ENCODE peak calls at places on chromosome 2, in six cellular contexts. Z is fibroblast of pulmonary artery, E is lung, S is mucosa of descending colon, R is choroid plexus epithelial cell, X is progenitor cell of endocrine pancreas. V is an unnamed sample.

GRCh38 chr2:234955971-234956509 is 4.2 kb downstream of the SH3BP4 start:
- DNase-seq in Z (no peak), E (no peak), S (no peak), R (no peak), X (no peak), V (no peak)

GRCh38 chr2:120133572-120134244 is 89.5 kb downstream of the TMEM185B start:
- DNase-seq in Z (peak; percentile 33), E (no peak), S (no peak), R (peak; percentile 28), X (no peak), V (no peak)

GRCh38 chr2:132517386-132517785 is 100.8 kb downstream of the GPR39 start:
- DNase-seq in Z (no peak), E (no peak), S (no peak), R (no peak), X (no peak), V (no peak)

GRCh38 chr2:9234680-9235387 is 28.2 kb downstream of the ASAP2 start:
- DNase-seq in Z (peak; percentile 95), E (no peak), S (no peak), R (peak; percentile 92), X (no peak), V (no peak)

GRCh38 chr2:169173876-169174275 is 104.5 kb downstream of the DHRS9 start:
- DNase-seq in Z (no peak), E (no peak), S (no peak), R (no peak), X (no peak), V (no peak)

GRCh38 chr2:39154944-39155343 is 34.1 kb upstream of the SOS1 start:
- DNase-seq in Z (no peak), E (no peak), S (no peak), R (no peak), X (no peak), V (no peak)

GRCh38 chr2:238260879-238261278 is 21.0 kb upstream of the HES6 start:
- DNase-seq in Z (no peak), E (no peak), S (peak; percentile 44), R (peak; percentile 18), X (no peak), V (no peak)

GRCh38 chr2:221049950-221050349 is 522.2 kb downstream of the EPHA4 start:
- DNase-seq in Z (no peak), E (no peak), S (no peak), R (no peak), X (no peak), V (no peak)

GRCh38 chr2:137896467-137896866 is 67.8 kb upstream of the HNMT start:
- DNase-seq in Z (no peak), E (no peak), S (no peak), R (no peak), X (no peak), V (no peak)

GRCh38 chr2:215427585-215427984 is 8.3 kb downstream of the FN1 start:
- DNase-seq in Z (peak; percentile 39), E (no peak), S (no peak), R (peak; percentile 53), X (no peak), V (no peak)

GRCh38 chr2:29841386-29842004 is 79.9 kb downstream of the ALK start:
- DNase-seq in Z (peak; percentile 42), E (no peak), S (no peak), R (peak; percentile 61), X (no peak), V (no peak)

GRCh38 chr2:200742426-200742825 is 69.3 kb upstream of the BZW1 start:
- DNase-seq in Z (peak; percentile 68), E (peak; percentile 54), S (peak; percentile 70), R (peak; percentile 69), X (no peak), V (no peak)

GRCh38 chr2:207051345-207051959 is 112.1 kb downstream of the CPO start:
- DNase-seq in Z (no peak), E (no peak), S (no peak), R (peak; percentile 42), X (no peak), V (no peak)

GRCh38 chr2:234313498-234313897 is 183.4 kb downstream of the ARL4C start:
- DNase-seq in Z (no peak), E (no peak), S (no peak), R (no peak), X (no peak), V (no peak)

GRCh38 chr2:182006606-182007005 is 21.0 kb downstream of the PPP1R1C start:
- DNase-seq in Z (no peak), E (no peak), S (no peak), R (no peak), X (no peak), V (no peak)

GRCh38 chr2:139643139-139643538 is 862.9 kb upstream of the NXPH2 start:
- DNase-seq in Z (no peak), E (no peak), S (no peak), R (no peak), X (no peak), V (no peak)

GRCh38 chr2:186891219-186891621 is 42.2 kb upstream of the ZSWIM2 start:
- DNase-seq in Z (peak; percentile 88), E (no peak), S (no peak), R (peak; percentile 88), X (no peak), V (no peak)

GRCh38 chr2:1591978-1592907 is 152.1 kb downstream of the PXDN start:
- DNase-seq in Z (peak; percentile 97), E (peak; percentile 68), S (peak; percentile 74), R (peak; percentile 92), X (peak; percentile 36), V (peak; percentile 62)

GRCh38 chr2:175837046-175837445 is 165.0 kb downstream of the LNPK start:
- DNase-seq in Z (peak; percentile 68), E (no peak), S (no peak), R (peak; percentile 59), X (no peak), V (no peak)

GRCh38 chr2:181319291-181319690 is 137.9 kb upstream of the ITGA4 start:
- DNase-seq in Z (no peak), E (no peak), S (no peak), R (no peak), X (no peak), V (no peak)

GRCh38 chr2:179422037-179422643 is 157.5 kb upstream of the SESTD1 start:
- DNase-seq in Z (peak; percentile 80), E (peak; percentile 71), S (no peak), R (peak; percentile 87), X (peak; percentile 61), V (peak; percentile 66)

GRCh38 chr2:239676716-239677454 is 276.1 kb upstream of the HDAC4 start:
- DNase-seq in Z (no peak), E (no peak), S (no peak), R (no peak), X (no peak), V (no peak)

GRCh38 chr2:27281855-27282559 is at the start of gene TRIM54:
- DNase-seq in Z (peak; percentile 33), E (no peak), S (no peak), R (no peak), X (no peak), V (no peak)

GRCh38 chr2:79090678-79091077 is 2.9 kb upstream of the REG1B start:
- DNase-seq in Z (no peak), E (no peak), S (no peak), R (no peak), X (no peak), V (no peak)

GRCh38 chr2:180656455-180656847 is 324.0 kb upstream of the UBE2E3 start:
- DNase-seq in Z (peak; percentile 39), E (no peak), S (no peak), R (peak; percentile 18), X (no peak), V (no peak)

GRCh38 chr2:78465707-78466106 is 559.8 kb upstream of the REG3G start:
- DNase-seq in Z (no peak), E (no peak), S (no peak), R (no peak), X (no peak), V (no peak)

GRCh38 chr2:64943387-64944150 is 45.6 kb upstream of the SLC1A4 start:
- DNase-seq in Z (peak; percentile 36), E (no peak), S (no peak), R (no peak), X (no peak), V (no peak)

GRCh38 chr2:166074011-166074410 is 53.8 kb downstream of the SCN1A start:
- DNase-seq in Z (no peak), E (no peak), S (no peak), R (no peak), X (no peak), V (no peak)

GRCh38 chr2:166070231-166070630 is 57.6 kb downstream of the SCN1A start:
- DNase-seq in Z (no peak), E (no peak), S (no peak), R (no peak), X (no peak), V (no peak)

GRCh38 chr2:166068981-166069380 is 58.8 kb downstream of the SCN1A start:
- DNase-seq in Z (no peak), E (no peak), S (no peak), R (no peak), X (no peak), V (no peak)

DNA sequence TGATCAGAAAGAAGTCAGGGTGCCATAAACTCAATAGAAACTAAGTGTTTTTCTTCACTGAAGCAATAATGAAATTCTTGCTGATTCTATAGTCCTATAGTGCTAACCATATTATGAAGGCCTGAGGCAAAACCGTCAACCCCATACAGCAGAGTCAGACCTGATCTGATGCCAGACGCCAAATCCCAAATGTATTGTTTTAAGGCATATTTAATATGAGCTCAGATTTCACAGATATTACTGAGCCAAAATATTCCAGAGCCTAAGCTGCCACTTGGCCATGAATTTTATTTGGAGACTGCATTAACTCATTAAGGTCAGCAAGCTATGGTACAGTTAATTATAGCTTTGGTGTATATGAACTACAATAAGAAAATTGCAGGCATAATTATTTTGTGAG is 53.4 kb downstream of the SCN1A start:
- DNase-seq in Z (no peak), E (no peak), S (no peak), R (no peak), X (no peak), V (no peak)
- TF ChIP-seq CTCF in Z (no peak), E (no peak), S (no peak), R (no peak), X (no peak), V (no peak)

GRCh38 chr2:194166818-194167217 is 1490.2 kb upstream of the SLC39A10 start:
- DNase-seq in Z (peak; percentile 49), E (no peak), S (no peak), R (peak; percentile 56), X (no peak), V (no peak)
- TF ChIP-seq CTCF in Z (peak; percentile 74), E (no peak), S (no peak), R (peak; percentile 80), X (peak; percentile 70), V (no peak)

DNA sequence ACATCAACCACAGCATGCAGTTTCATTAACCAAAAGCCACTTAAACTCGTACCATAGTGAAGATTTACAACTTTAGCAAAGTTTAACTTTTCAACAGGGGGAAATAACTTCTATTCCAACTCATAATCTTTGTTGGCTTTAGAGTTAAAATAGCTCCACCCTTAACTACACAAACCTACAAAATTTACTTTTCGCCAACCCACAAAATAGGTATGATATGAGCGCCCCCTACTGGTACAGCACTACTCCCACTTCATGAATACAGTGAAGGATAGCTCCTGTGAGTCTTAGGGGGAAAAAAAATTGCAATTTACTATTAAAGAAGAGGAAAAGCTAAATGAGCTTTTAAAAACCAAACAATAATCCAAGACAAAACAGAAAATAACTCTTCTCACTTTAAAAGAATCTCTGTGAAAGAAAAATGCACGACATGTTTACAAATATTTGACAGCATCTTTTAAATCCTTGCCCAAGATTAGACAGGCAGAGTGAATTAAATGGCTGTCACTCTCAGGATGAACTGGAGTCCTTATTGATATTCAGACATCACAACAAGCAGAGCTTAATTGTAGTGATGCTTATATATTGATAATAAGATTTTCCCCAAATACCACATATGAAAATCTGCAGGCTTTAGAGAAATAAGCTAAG is 32.2 kb downstream of the TMEFF2 start:
- DNase-seq in Z (peak; percentile 86), E (peak; percentile 74), S (no peak), R (peak; percentile 87), X (peak; percentile 47), V (peak; percentile 82)
- TF ChIP-seq CTCF in Z (peak; percentile 94), E (peak; percentile 86), S (peak; percentile 70), R (peak; percentile 83), X (peak; percentile 99), V (peak; percentile 77)

GRCh38 chr2:107932986-107933385 is 53.3 kb upstream of the SLC5A7 start:
- DNase-seq in Z (peak; percentile 27), E (no peak), S (no peak), R (peak; percentile 57), X (no peak), V (no peak)
- TF ChIP-seq CTCF in Z (peak; percentile 38), E (no peak), S (no peak), R (peak; percentile 64), X (peak; percentile 66), V (no peak)

V was measured in Peyer's patch.